ENCODE peak calls at places on chromosome 15, in six cellular contexts. B is renal cortical epithelial cell; W is stimulated activated CD4-positive, alpha-beta T cell treated with anti-CD3 and anti-CD28 coated beads, Interleukin-12 subunit alpha, Interleukin-12 subunit beta, amount 100 ng/mL, for 4 hours; I is stimulated activated naive CD8-positive, alpha-beta T cell treated with anti-CD3 and anti-CD28 coated beads, Interleukin-15, amount 100 ng/mL, for 72 hours; D is caudate nucleus; Q is HTR-8/SVneo. O is an unnamed sample.

GRCh38 chr15:25508369-25509002 is 69.7 kb upstream of the UBE3A start:
- DNase-seq in B (peak), W (no peak), I (no peak), D (no peak), Q (no peak), O (no peak)

GRCh38 chr15:28977377-28978010 is 91.7 kb downstream of the APBA2 start:
- DNase-seq in B (peak), W (no peak), I (no peak), D (peak), Q (peak), O (no peak)

GRCh38 chr15:77034620-77035467 is 36.1 kb downstream of the TSPAN3 start:
- DNase-seq in B (no peak), W (peak), I (peak), D (no peak), Q (no peak), O (peak)

GRCh38 chr15:67578020-67578600 is 35.6 kb downstream of the MAP2K5 start:
- DNase-seq in B (no peak), W (no peak), I (no peak), D (no peak), Q (no peak), O (no peak)

GRCh38 chr15:96342611-96343528 is 12.4 kb downstream of the NR2F2 start:
- DNase-seq in B (no peak), W (no peak), I (no peak), D (no peak), Q (no peak), O (peak)

GRCh38 chr15:23823508-23823907 is 136.4 kb upstream of the NDN start:
- DNase-seq in B (no peak), W (no peak), I (no peak), D (no peak), Q (no peak), O (no peak)

GRCh38 chr15:77354064-77354463 is 65.8 kb downstream of the PEAK1 start:
- DNase-seq in B (peak), W (no peak), I (no peak), D (no peak), Q (no peak), O (no peak)

GRCh38 chr15:85422607-85423006 is 42.2 kb downstream of the AKAP13 start:
- DNase-seq in B (no peak), W (no peak), I (no peak), D (no peak), Q (no peak), O (no peak)

GRCh38 chr15:32784571-32784970 is 66.8 kb downstream of the GREM1 start:
- DNase-seq in B (no peak), W (no peak), I (no peak), D (no peak), Q (no peak), O (no peak)

GRCh38 chr15:31145271-31145911 is 43.9 kb upstream of the TRPM1 start:
- DNase-seq in B (peak), W (no peak), I (no peak), D (no peak), Q (peak), O (no peak)

GRCh38 chr15:60682115-60682514 is 203.2 kb upstream of the ICE2 start:
- DNase-seq in B (peak), W (no peak), I (no peak), D (no peak), Q (no peak), O (no peak)

GRCh38 chr15:49625460-49626036 is 4.7 kb downstream of the DTWD1 start:
- DNase-seq in B (no peak), W (no peak), I (no peak), D (no peak), Q (no peak), O (no peak)

GRCh38 chr15:69807752-69808151 is 290.0 kb downstream of the TLE3 start:
- DNase-seq in B (peak), W (no peak), I (no peak), D (no peak), Q (peak), O (no peak)